ENCODE peak calls at places on chromosomes 13 and 19, in nine cellular contexts. D is activated B cell treated with CpG ODN at 0.5 μM for 24 hours; J is retina; U is posterior vena cava; Q is activated T-cell treated with anti-CD3 and anti-CD28 coated beads, Interleukin-2, amount 50 U/mL, for 72 hours; K is anterior cingulate cortex; I is Right ventricle myocardium superior; T is KG1; A is GM13976. X is an unnamed sample.

GRCh38 chr19:12952488-12953455 is 4.3 kb downstream of the GADD45GIP1 start:
- DNase-seq in J (no peak), T (no peak), D (no peak), Q (no peak), I (no peak), U (peak), K (peak), A (no peak), X (no peak)

GRCh38 chr13:26590951-26591350 is 33.5 kb downstream of the WASF3 start:
- DNase-seq in A (no peak), U (no peak), T (no peak), J (no peak), D (no peak), K (no peak), Q (no peak), I (no peak), X (peak)

GRCh38 chr19:44987148-44987675 is 14.1 kb upstream of the RELB start:
- DNase-seq in I (no peak), J (no peak), T (no peak), U (no peak), K (no peak), Q (no peak), A (no peak), D (no peak), X (no peak)

GRCh38 chr19:1224047-1224825 is 13.6 kb downstream of the CBARP start:
- DNase-seq in D (no peak), K (no peak), I (no peak), T (no peak), A (no peak), Q (no peak), U (no peak), J (no peak), X (no peak)

GRCh38 chr13:113192902-113193301 is 15.6 kb downstream of the PCID2 start:
- DNase-seq in T (no peak), J (no peak), D (no peak), I (no peak), U (no peak), K (no peak), Q (no peak), A (no peak), X (no peak)

GRCh38 chr13:52599853-52600603 is 42.2 kb upstream of the HNRNPA1L2 start:
- DNase-seq in K (no peak), I (peak), D (peak), A (peak), T (no peak), Q (peak), J (peak), U (no peak), X (no peak)

GRCh38 chr13:113855931-113856715 is 7.8 kb downstream of the GAS6 start:
- DNase-seq in Q (no peak), U (peak), J (no peak), A (no peak), K (no peak), D (no peak), T (no peak), I (no peak), X (no peak)

GRCh38 chr19:29884466-29884865 is 57.6 kb upstream of the URI1 start:
- DNase-seq in I (no peak), D (no peak), J (no peak), A (no peak), Q (no peak), K (no peak), T (no peak), U (peak), X (no peak)

GRCh38 chr19:4098493-4098892 is 25.4 kb downstream of the MAP2K2 start:
- DNase-seq in I (peak), K (peak), J (no peak), T (no peak), Q (no peak), U (no peak), A (no peak), D (no peak), X (no peak)

GRCh38 chr13:19984430-19985218 is 26.1 kb downstream of the ZMYM2 start:
- DNase-seq in J (no peak), I (no peak), K (no peak), D (no peak), U (no peak), A (peak), Q (peak), T (no peak), X (peak)

GRCh38 chr19:4521170-4521887 is 3.0 kb upstream of the PLIN4 start:
- DNase-seq in T (no peak), A (no peak), I (peak), Q (no peak), U (no peak), D (no peak), J (no peak), K (no peak), X (no peak)

GRCh38 chr13:74751739-74752138 is 617.5 kb upstream of the KLF12 start:
- DNase-seq in K (no peak), J (no peak), U (no peak), I (no peak), T (no peak), D (no peak), Q (no peak), A (no peak), X (no peak)

GRCh38 chr13:88085036-88085435 is 413.9 kb downstream of the SLITRK5 start:
- DNase-seq in I (no peak), U (no peak), D (no peak), A (no peak), Q (no peak), K (no peak), J (no peak), T (no peak), X (no peak)

GRCh38 chr19:55703790-55704215 is 28.8 kb downstream of the EPN1 start:
- DNase-seq in K (no peak), T (no peak), Q (peak), A (peak), J (peak), D (no peak), U (peak), I (peak), X (peak)

GRCh38 chr19:38329651-38330050 is 6.0 kb upstream of the CATSPERG start:
- DNase-seq in U (no peak), D (no peak), J (no peak), Q (no peak), K (no peak), I (no peak), T (no peak), A (no peak), X (no peak)

GRCh38 chr13:51797664-51798488 is 6.1 kb downstream of the DHRS12 start:
- DNase-seq in T (peak), Q (peak), J (peak), D (no peak), U (no peak), I (no peak), A (peak), K (peak), X (peak)

GRCh38 chr19:58584498-58585441 is 11.6 kb upstream of the MZF1 start:
- DNase-seq in A (no peak), Q (no peak), K (no peak), T (no peak), J (no peak), I (no peak), D (no peak), U (no peak), X (no peak)

GRCh38 chr13:46983881-46984280 is 87.0 kb upstream of the HTR2A start:
- DNase-seq in I (no peak), J (no peak), D (no peak), A (no peak), T (no peak), U (no peak), K (no peak), Q (no peak), X (no peak)

GRCh38 chr13:31328549-31329229 is 128.9 kb downstream of the B3GLCT start:
- DNase-seq in K (no peak), J (no peak), U (no peak), T (no peak), D (no peak), I (no peak), A (no peak), Q (no peak), X (no peak)

GRCh38 chr13:34405410-34405809 is 536.7 kb upstream of the NBEA start:
- DNase-seq in K (no peak), J (no peak), U (no peak), Q (no peak), A (no peak), I (no peak), T (no peak), D (no peak), X (no peak)

GRCh38 chr13:29918845-29919244 is 68.4 kb upstream of the UBL3 start:
- DNase-seq in J (no peak), U (no peak), T (no peak), I (no peak), Q (no peak), D (no peak), K (no peak), A (no peak), X (no peak)

GRCh38 chr19:18865973-18866799 is 29.8 kb downstream of the CERS1 start:
- DNase-seq in D (peak), U (peak), Q (peak), I (peak), J (peak), K (peak), A (peak), T (no peak), X (peak)

GRCh38 chr13:41548031-41548430 is 90.7 kb downstream of the RGCC start:
- DNase-seq in A (no peak), K (no peak), Q (no peak), I (no peak), T (no peak), U (no peak), J (no peak), D (no peak), X (no peak)

GRCh38 chr13:67259208-67259607 is 29.1 kb upstream of the PCDH9 start:
- DNase-seq in Q (no peak), A (no peak), D (no peak), K (no peak), I (no peak), U (no peak), J (no peak), T (no peak), X (no peak)

GRCh38 chr19:45632468-45633196 is 6.6 kb downstream of the EML2 start:
- DNase-seq in U (peak), A (peak), D (peak), I (peak), T (no peak), Q (peak), K (peak), J (peak), X (peak)

GRCh38 chr13:49877629-49878218 is 58.4 kb downstream of the SPRYD7 start:
- DNase-seq in J (no peak), T (no peak), I (no peak), Q (no peak), D (no peak), K (no peak), A (no peak), U (no peak), X (no peak)

GRCh38 chr19:57903298-57904174 is 12.9 kb downstream of the ZNF417 start:
- DNase-seq in K (no peak), Q (no peak), I (no peak), J (peak), A (no peak), T (peak), D (no peak), U (no peak), X (peak)

GRCh38 chr13:32969516-32969941 is 46.7 kb upstream of the KL start:
- DNase-seq in J (no peak), T (no peak), A (peak), K (no peak), D (no peak), U (no peak), I (no peak), Q (peak), X (no peak)

GRCh38 chr13:99178636-99179035 is 22.0 kb upstream of the UBAC2 start:
- DNase-seq in I (peak), D (peak), A (no peak), Q (no peak), T (no peak), K (no peak), J (no peak), U (no peak), X (no peak)

GRCh38 chr19:56087647-56088346 is 33.3 kb downstream of the ZNF787 start:
- DNase-seq in I (no peak), A (no peak), Q (no peak), D (no peak), T (no peak), K (no peak), U (no peak), J (no peak), X (no peak)

GRCh38 chr19:29260477-29261317 is 47.7 kb upstream of the UQCRFS1 start:
- DNase-seq in D (no peak), K (peak), Q (peak), U (no peak), A (no peak), T (no peak), J (no peak), I (no peak), X (peak)

GRCh38 chr13:85137516-85137915 is 661.7 kb downstream of the SLITRK6 start:
- DNase-seq in I (no peak), A (no peak), U (no peak), K (no peak), D (no peak), J (no peak), T (no peak), Q (no peak), X (no peak)

GRCh38 chr19:4557186-4557970 is 2.1 kb downstream of the SEMA6B start:
- DNase-seq in J (no peak), T (no peak), D (no peak), K (no peak), Q (peak), A (no peak), U (no peak), I (no peak), X (peak)

GRCh38 chr19:45213031-45213430 is 32.2 kb downstream of the EXOC3L2 start:
- DNase-seq in I (peak), J (no peak), K (no peak), A (no peak), U (no peak), D (no peak), T (no peak), Q (no peak), X (no peak)

GRCh38 chr13:80337706-80338105 is 3.2 kb downstream of the SPRY2 start:
- DNase-seq in I (no peak), Q (no peak), T (no peak), U (no peak), K (no peak), D (no peak), J (no peak), A (no peak), X (peak)

GRCh38 chr19:18418034-18418724 is 1.0 kb upstream of the SSBP4 start:
- DNase-seq in A (no peak), I (no peak), K (no peak), Q (no peak), U (peak), T (no peak), J (peak), D (no peak), X (no peak)

GRCh38 chr19:4717191-4717965 is 6.3 kb downstream of the DPP9 start:
- DNase-seq in T (no peak), D (no peak), Q (no peak), U (no peak), J (no peak), I (no peak), K (no peak), A (no peak), X (no peak)

GRCh38 chr13:40389081-40389641 is 277.3 kb downstream of the FOXO1 start:
- DNase-seq in D (no peak), Q (peak), A (no peak), U (no peak), K (no peak), J (peak), I (no peak), T (no peak), X (no peak)

GRCh38 chr19:14333101-14333871 is 48.0 kb upstream of the ADGRE5 start:
- DNase-seq in J (peak), U (peak), K (no peak), Q (peak), T (no peak), A (peak), I (peak), D (no peak), X (no peak)

GRCh38 chr19:43639507-43640423 is at the start of gene CADM4:
- DNase-seq in A (peak), K (no peak), J (peak), Q (peak), U (no peak), I (peak), D (peak), T (no peak), X (no peak)

X was measured in SK-MEL-5.